ENCODE peak calls at places on chromosomes 3 and 15, in nine cellular contexts. O, H, U, L, M, I, F, Z and N are unnamed samples.

GRCh38 chr3:121748638-121749275 is 784 bp downstream of the GOLGB1 start:
- DNase-seq in L (peak), I (no peak), U (peak), H (peak), M (peak), O (peak), Z (no peak), F (peak), N (no peak)

GRCh38 chr15:91704343-91704742 is 149.2 kb upstream of the SLCO3A1 start:
- DNase-seq in Z (no peak), U (no peak), I (no peak), M (no peak), O (no peak), L (no peak), F (no peak), H (no peak), N (no peak)

GRCh38 chr15:43187544-43188155 is 2.4 kb downstream of the CCNDBP1 start:
- DNase-seq in I (no peak), U (peak), H (no peak), Z (peak), M (no peak), F (peak), L (peak), O (no peak), N (peak)

GRCh38 chr3:149291178-149291577 is 42.3 kb downstream of the TM4SF18 start:
- DNase-seq in I (no peak), F (peak), U (peak), M (no peak), L (no peak), Z (no peak), H (no peak), O (no peak), N (no peak)

GRCh38 chr3:10198761-10199688 is 34.3 kb downstream of the IRAK2 start:
- DNase-seq in F (no peak), L (no peak), M (no peak), Z (no peak), I (peak), U (peak), O (peak), H (no peak), N (peak)

GRCh38 chr3:172181936-172182708 is 142.7 kb downstream of the FNDC3B start:
- DNase-seq in O (no peak), Z (no peak), L (no peak), U (peak), I (no peak), F (no peak), M (no peak), H (no peak), N (peak)

GRCh38 chr15:35289029-35289617 is 204.0 kb upstream of the NANOGP8 start:
- DNase-seq in U (peak), Z (peak), I (no peak), F (peak), M (peak), O (no peak), L (no peak), H (no peak), N (peak)

GRCh38 chr3:69252631-69253030 is 130.2 kb upstream of the LMOD3 start:
- DNase-seq in I (no peak), F (peak), M (no peak), L (no peak), Z (no peak), U (no peak), H (no peak), O (no peak), N (no peak)

GRCh38 chr3:117455782-117456181 is 746.2 kb downstream of the TUSC7 start:
- DNase-seq in I (no peak), L (no peak), M (no peak), Z (no peak), U (no peak), H (no peak), O (no peak), F (no peak), N (no peak)